ENCODE peak calls at places on chromosome X, in five cellular contexts. E, L, B, Z and S are unnamed samples.

GRCh38 chrX:149074429-149074828 is 430.7 kb downstream of the IDS start:
- DNase-seq in E (no peak), L (no peak), B (no peak), Z (peak), S (peak)

GRCh38 chrX:78555401-78555980 is 103.6 kb downstream of the RTL3 start:
- DNase-seq in E (no peak), L (no peak), B (no peak), Z (no peak), S (no peak)

GRCh38 chrX:135327299-135327698 is 18.0 kb downstream of the ETDC start:
- DNase-seq in E (no peak), L (no peak), B (no peak), Z (no peak), S (no peak)

GRCh38 chrX:135086197-135086854 is 34.0 kb downstream of the ETDB start:
- DNase-seq in E (peak), L (peak), B (peak), Z (peak), S (peak)

GRCh38 chrX:100673397-100673953 is 29.5 kb downstream of the SRPX2 start:
- DNase-seq in E (no peak), L (no peak), B (no peak), Z (no peak), S (no peak)

GRCh38 chrX:118346258-118347094 is 570 bp downstream of the WDR44 start:
- DNase-seq in E (no peak), L (peak), B (peak), Z (no peak), S (peak)

GRCh38 chrX:120015145-120016067 is 62.1 kb downstream of the RHOXF2B start:
- DNase-seq in E (no peak), L (no peak), B (no peak), Z (no peak), S (peak)

GRCh38 chrX:33892670-33893069 is 239.4 kb downstream of the FAM47A start:
- DNase-seq in E (no peak), L (no peak), B (no peak), Z (no peak), S (no peak)

GRCh38 chrX:44483965-44484606 is 58.6 kb downstream of the FUNDC1 start:
- DNase-seq in E (no peak), L (no peak), B (peak), Z (no peak), S (no peak)

GRCh38 chrX:132206259-132206658 is 13.0 kb downstream of the RAP2C start:
- DNase-seq in E (no peak), L (no peak), B (no peak), Z (no peak), S (no peak)

GRCh38 chrX:20029728-20030127 is 38.9 kb upstream of the BCLAF3 start:
- DNase-seq in E (no peak), L (peak), B (no peak), Z (peak), S (no peak)

GRCh38 chrX:44903107-44903506 is 30.1 kb downstream of the KDM6A start:
- DNase-seq in E (peak), L (peak), B (peak), Z (no peak), S (no peak)

GRCh38 chrX:106791495-106791894 is 11.0 kb upstream of the TBC1D8B start:
- DNase-seq in E (no peak), L (no peak), B (no peak), Z (no peak), S (no peak)

GRCh38 chrX:14864626-14865025 is 8.2 kb downstream of the FANCB start:
- DNase-seq in E (no peak), L (no peak), B (no peak), Z (no peak), S (no peak)

GRCh38 chrX:9610774-9611392 is 146.0 kb downstream of the TBL1X start:
- DNase-seq in E (no peak), L (no peak), B (no peak), Z (no peak), S (no peak)

GRCh38 chrX:50888884-50889283 is 21.7 kb upstream of the BMP15 start:
- DNase-seq in E (no peak), L (no peak), B (no peak), Z (no peak), S (no peak)

GRCh38 chrX:27751976-27752375 is 55.8 kb upstream of the MAGEB10 start:
- DNase-seq in E (no peak), L (no peak), B (no peak), Z (no peak), S (no peak)

GRCh38 chrX:49878834-49879655 is at the start of gene USP27X:
- DNase-seq in E (peak), L (peak), B (peak), Z (peak), S (peak)

GRCh38 chrX:9656277-9656676 is 109.4 kb downstream of the GPR143 start:
- DNase-seq in E (no peak), L (peak), B (no peak), Z (no peak), S (no peak)

GRCh38 chrX:5733483-5733882 is 495.2 kb downstream of the NLGN4X start:
- DNase-seq in E (no peak), L (no peak), B (no peak), Z (no peak), S (no peak)

GRCh38 chrX:103779156-103779555 is 2.5 kb downstream of the PLP1 start:
- DNase-seq in E (no peak), L (no peak), B (no peak), Z (no peak), S (no peak)

DNA sequence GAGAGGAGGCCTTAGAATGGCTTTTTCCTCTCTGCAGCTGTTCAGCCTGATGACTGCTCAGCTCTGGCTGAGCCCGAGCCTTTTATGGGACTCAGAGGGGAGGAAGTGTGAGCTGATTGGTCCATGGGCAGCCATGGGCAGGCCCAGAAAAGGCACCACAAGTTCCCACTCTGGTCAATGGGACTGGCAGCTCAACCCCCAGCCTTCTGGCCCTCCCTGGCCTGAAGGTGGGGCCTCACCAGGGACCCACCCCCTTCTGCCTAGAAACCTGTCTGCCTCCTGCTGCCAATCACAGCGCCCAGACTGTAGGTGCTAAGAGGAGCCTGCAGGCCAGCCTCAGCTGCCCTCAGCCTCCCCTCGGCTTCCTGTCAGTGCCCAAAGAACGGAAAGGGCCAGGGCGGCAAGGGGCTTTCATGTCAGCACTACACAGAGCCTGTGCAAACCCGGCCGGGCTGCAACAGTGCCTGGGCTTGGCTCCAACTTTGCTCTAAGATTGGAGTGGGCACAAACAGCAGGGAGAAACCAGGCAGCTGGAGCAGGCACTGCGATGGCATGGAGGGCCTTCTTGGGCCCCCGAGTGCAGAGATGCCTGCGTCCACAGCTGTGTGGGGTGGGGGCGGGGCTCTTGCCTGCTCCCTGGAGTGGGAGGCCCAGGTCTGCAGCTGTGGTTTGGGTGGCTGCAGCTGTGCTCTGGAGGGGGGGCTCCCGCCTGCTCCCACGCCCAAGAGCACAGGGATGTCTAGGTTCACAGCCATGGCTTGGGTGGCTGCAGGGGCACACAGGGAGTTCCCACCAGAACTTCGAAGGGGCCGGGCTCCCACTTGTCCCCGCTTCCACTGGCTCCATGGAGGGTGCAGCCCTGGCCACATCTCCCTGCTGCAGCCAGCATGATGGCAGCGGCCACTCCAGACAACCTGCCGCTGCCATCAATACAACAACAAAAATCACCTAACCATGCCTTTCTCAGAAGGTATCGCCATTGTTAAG is 92.6 kb downstream of the NXF2 start:
- DNase-seq in E (no peak), L (no peak), B (no peak), Z (no peak), S (peak)
- H3K4me2 ChIP-seq in E (no peak), L (no peak), B (no peak), Z (no peak), S (no peak)

DNA sequence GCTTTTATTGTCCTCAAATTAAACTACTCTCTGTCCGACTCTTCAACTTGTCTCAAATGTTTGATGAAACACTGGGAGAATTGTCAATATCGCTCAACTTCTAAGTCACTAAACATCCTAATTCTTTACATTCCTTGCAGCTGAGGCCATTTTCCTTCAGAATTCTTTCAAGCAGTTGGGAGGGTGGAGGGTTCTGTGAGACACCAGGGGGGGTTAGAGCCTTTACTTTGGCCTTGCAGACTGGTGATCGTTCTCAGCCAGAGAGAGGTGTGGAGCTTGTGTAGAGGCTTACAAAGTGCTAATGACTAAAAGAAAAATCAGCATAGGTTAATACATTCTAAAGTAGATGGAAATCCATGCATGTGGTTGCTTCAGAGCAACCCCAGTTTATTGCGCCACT is 21.3 kb upstream of the SOX3 start:
- DNase-seq in E (no peak), L (no peak), B (no peak), Z (no peak), S (peak)
- TF ChIP-seq REST in E (no peak), L (no peak), B (no peak), Z (no peak), S (no peak)

DNA sequence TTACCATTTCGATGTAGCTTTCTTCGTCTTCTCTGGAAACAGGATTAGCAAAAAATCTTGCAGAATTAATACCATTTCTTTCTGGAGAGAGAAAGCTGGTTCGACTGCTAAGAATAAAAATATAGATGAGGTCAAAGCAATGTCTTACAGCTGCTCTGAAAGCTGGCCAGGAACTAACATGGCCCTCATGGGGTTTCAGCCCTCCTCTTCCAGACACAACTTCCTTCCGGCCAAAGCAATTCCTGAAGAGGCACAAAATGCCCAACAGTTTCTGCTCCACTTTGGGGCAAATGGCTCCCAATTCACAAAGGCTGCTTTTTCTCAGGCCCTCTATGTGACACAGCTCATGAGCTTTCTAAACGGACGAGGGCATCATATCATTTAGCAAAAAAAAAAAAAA is 42.5 kb upstream of the CTAG2 start:
- DNase-seq in E (no peak), L (no peak), B (no peak), Z (no peak), S (no peak)
- TF ChIP-seq EZH2 in E (no peak), L (no peak), B (no peak), Z (no peak), S (no peak)

GRCh38 chrX:17679820-17680219 is 57.5 kb upstream of the SCML1 start:
- DNase-seq in E (no peak), L (no peak), B (no peak), Z (no peak), S (no peak)

GRCh38 chrX:17679261-17679660 is 58.0 kb upstream of the SCML1 start:
- DNase-seq in E (no peak), L (no peak), B (no peak), Z (no peak), S (no peak)

GRCh38 chrX:17685026-17685425 is 52.3 kb upstream of the SCML1 start:
- DNase-seq in E (no peak), L (no peak), B (no peak), Z (no peak), S (no peak)

GRCh38 chrX:17682259-17682658 is 55.0 kb upstream of the SCML1 start:
- DNase-seq in E (no peak), L (no peak), B (no peak), Z (no peak), S (no peak)

DNA sequence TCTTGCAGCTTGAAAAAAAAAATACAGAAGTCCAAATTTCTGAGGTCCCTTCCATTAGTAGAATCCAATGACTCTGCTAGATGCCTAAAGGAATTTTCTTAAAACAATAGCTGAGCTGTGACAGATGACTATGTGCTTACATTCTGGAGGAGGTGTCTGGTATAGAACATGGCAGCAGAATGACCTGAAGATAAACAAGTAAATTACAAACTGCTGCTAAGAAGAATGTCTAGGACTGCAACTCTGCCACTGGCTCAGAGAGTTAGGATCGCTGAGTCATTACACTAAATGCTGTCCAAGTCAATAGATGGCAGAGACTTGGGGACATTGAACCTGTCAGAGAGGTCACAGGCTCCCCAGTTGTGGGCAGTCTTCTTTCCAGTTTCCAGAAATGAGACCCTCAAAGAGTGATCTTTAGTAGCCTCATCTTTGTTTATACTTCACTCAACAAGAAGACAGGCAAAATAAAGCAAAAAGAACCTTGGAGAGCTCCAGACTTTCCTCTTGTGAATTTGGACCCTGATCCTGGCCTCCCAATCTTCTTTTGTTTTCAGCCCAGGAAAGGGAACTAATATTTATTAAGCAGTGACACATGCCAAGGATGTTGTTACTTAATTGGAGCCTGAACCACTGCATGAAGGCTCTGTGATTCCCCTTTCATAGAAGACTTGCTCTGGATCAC is 56.4 kb upstream of the SCML1 start:
- DNase-seq in E (no peak), L (no peak), B (no peak), Z (no peak), S (no peak)
- H3K4me2 ChIP-seq in E (no peak), L (no peak), B (no peak), Z (no peak), S (no peak)

GRCh38 chrX:21985332-21985777 is 44.8 kb downstream of the SMS start:
- DNase-seq in E (peak), L (peak), B (peak), Z (peak), S (peak)
- TF ChIP-seq REST in E (no peak), L (no peak), B (no peak), Z (no peak), S (no peak)

GRCh38 chrX:153647461-153648357 is 706 bp downstream of the DUSP9 start:
- DNase-seq in E (no peak), L (no peak), B (no peak), Z (no peak), S (no peak)
- TF ChIP-seq EZH2 in E (no peak), L (no peak), B (no peak), Z (no peak), S (no peak)

GRCh38 chrX:1564750-1565683 is 26.4 kb upstream of the AKAP17A start:
- DNase-seq in E (no peak), L (no peak), B (no peak), Z (no peak), S (no peak)
- H3K4me2 ChIP-seq in E (no peak), L (no peak), B (no peak), Z (peak), S (no peak)

GRCh38 chrX:153938226-153938786 is 3.5 kb upstream of the NAA10 start:
- DNase-seq in E (no peak), L (no peak), B (no peak), Z (no peak), S (peak)
- TF ChIP-seq REST in E (no peak), L (no peak), B (no peak), Z (no peak), S (no peak)

GRCh38 chrX:13569479-13570244 is at the start of gene EGFL6:
- DNase-seq in E (no peak), L (no peak), B (no peak), Z (no peak), S (peak)
- TF ChIP-seq EZH2 in E (no peak), L (no peak), B (no peak), Z (no peak), S (no peak)

GRCh38 chrX:37357436-37357835 is 8.3 kb downstream of the PRRG1 start:
- DNase-seq in E (no peak), L (no peak), B (no peak), Z (no peak), S (no peak)
- H3K4me2 ChIP-seq in E (no peak), L (no peak), B (no peak), Z (no peak), S (no peak)